ENCODE peak calls at places on chromosomes 2 and 18, in seven cellular contexts. One of them, this sample, is unnamed.

GRCh38 chr2:157468931-157469708 is 25.2 kb upstream of the CYTIP start:
- DNase-seq in cardiac muscle cell: no peak
- DNase-seq in neural progenitor cell: no peak
- DNase-seq in Panc1: no peak
- DNase-seq in HFF-Myc: no peak
- DNase-seq in K562: no peak
- DNase-seq in CD8-positive, alpha-beta T cell: no peak
- DNase-seq in this sample: peak; percentile 93

GRCh38 chr18:75111673-75112485 is 97.1 kb downstream of the PTGR3 start:
- DNase-seq in cardiac muscle cell: no peak
- DNase-seq in K562: no peak
- DNase-seq in CD8-positive, alpha-beta T cell: no peak
- DNase-seq in HFF-Myc: no peak
- DNase-seq in neural progenitor cell: no peak
- DNase-seq in Panc1: no peak
- DNase-seq in this sample: no peak

GRCh38 chr2:60553992-60554648 is 666 bp upstream of the BCL11A start:
- DNase-seq in cardiac muscle cell: peak; percentile 73
- DNase-seq in HFF-Myc: no peak
- DNase-seq in K562: no peak
- DNase-seq in neural progenitor cell: peak; percentile 73
- DNase-seq in Panc1: no peak
- DNase-seq in CD8-positive, alpha-beta T cell: no peak
- DNase-seq in this sample: peak; percentile 45

GRCh38 chr2:50535971-50536759 is 495.8 kb downstream of the NRXN1 start:
- DNase-seq in K562: no peak
- DNase-seq in cardiac muscle cell: peak; percentile 58
- DNase-seq in HFF-Myc: no peak
- DNase-seq in CD8-positive, alpha-beta T cell: no peak
- DNase-seq in neural progenitor cell: peak; percentile 39
- DNase-seq in Panc1: no peak
- DNase-seq in this sample: peak; percentile 19

GRCh38 chr2:96875498-96876035 is 5.7 kb upstream of the SEMA4C start:
- DNase-seq in K562: no peak
- DNase-seq in cardiac muscle cell: no peak
- DNase-seq in neural progenitor cell: peak; percentile 83
- DNase-seq in HFF-Myc: no peak
- DNase-seq in Panc1: no peak
- DNase-seq in CD8-positive, alpha-beta T cell: no peak
- DNase-seq in this sample: no peak

GRCh38 chr2:12970861-12971260 is 254.1 kb downstream of the TRIB2 start:
- DNase-seq in HFF-Myc: peak; percentile 44
- DNase-seq in K562: no peak
- DNase-seq in Panc1: no peak
- DNase-seq in neural progenitor cell: no peak
- DNase-seq in cardiac muscle cell: no peak
- DNase-seq in CD8-positive, alpha-beta T cell: no peak
- DNase-seq in this sample: no peak

GRCh38 chr2:23486676-23487075 is 101.7 kb downstream of the KLHL29 start:
- DNase-seq in K562: no peak
- DNase-seq in Panc1: no peak
- DNase-seq in CD8-positive, alpha-beta T cell: no peak
- DNase-seq in cardiac muscle cell: no peak
- DNase-seq in neural progenitor cell: no peak
- DNase-seq in HFF-Myc: no peak
- DNase-seq in this sample: no peak

GRCh38 chr18:68480196-68480595 is 234.7 kb downstream of the TMX3 start:
- DNase-seq in neural progenitor cell: no peak
- DNase-seq in K562: no peak
- DNase-seq in cardiac muscle cell: no peak
- DNase-seq in Panc1: no peak
- DNase-seq in HFF-Myc: no peak
- DNase-seq in CD8-positive, alpha-beta T cell: no peak
- DNase-seq in this sample: no peak

GRCh38 chr2:219627105-219628100 is at the start of gene SLC4A3:
- DNase-seq in CD8-positive, alpha-beta T cell: no peak
- DNase-seq in cardiac muscle cell: peak; percentile 81
- DNase-seq in HFF-Myc: no peak
- DNase-seq in K562: peak; percentile 80
- DNase-seq in neural progenitor cell: peak; percentile 86
- DNase-seq in Panc1: no peak
- DNase-seq in this sample: no peak

GRCh38 chr18:13222371-13223281 is 4.1 kb downstream of the LDLRAD4 start:
- DNase-seq in cardiac muscle cell: no peak
- DNase-seq in HFF-Myc: no peak
- DNase-seq in Panc1: no peak
- DNase-seq in K562: no peak
- DNase-seq in CD8-positive, alpha-beta T cell: no peak
- DNase-seq in neural progenitor cell: no peak
- DNase-seq in this sample: no peak

GRCh38 chr2:130799295-130799694 is 37.4 kb upstream of the ARHGEF4 start:
- DNase-seq in Panc1: no peak
- DNase-seq in cardiac muscle cell: no peak
- DNase-seq in HFF-Myc: no peak
- DNase-seq in neural progenitor cell: no peak
- DNase-seq in CD8-positive, alpha-beta T cell: no peak
- DNase-seq in K562: no peak
- DNase-seq in this sample: no peak

GRCh38 chr2:7111626-7112025 is 194.4 kb downstream of the RNF144A start:
- DNase-seq in K562: no peak
- DNase-seq in neural progenitor cell: peak; percentile 23
- DNase-seq in cardiac muscle cell: no peak
- DNase-seq in Panc1: no peak
- DNase-seq in HFF-Myc: no peak
- DNase-seq in CD8-positive, alpha-beta T cell: no peak
- DNase-seq in this sample: peak; percentile 9

GRCh38 chr2:156472686-156473085 is 36.5 kb downstream of the GPD2 start:
- DNase-seq in HFF-Myc: no peak
- DNase-seq in cardiac muscle cell: no peak
- DNase-seq in Panc1: no peak
- DNase-seq in K562: no peak
- DNase-seq in neural progenitor cell: no peak
- DNase-seq in CD8-positive, alpha-beta T cell: no peak
- DNase-seq in this sample: peak; percentile 37

GRCh38 chr2:32727157-32727556 is 99.3 kb downstream of the TTC27 start:
- DNase-seq in CD8-positive, alpha-beta T cell: no peak
- DNase-seq in cardiac muscle cell: no peak
- DNase-seq in neural progenitor cell: no peak
- DNase-seq in Panc1: no peak
- DNase-seq in HFF-Myc: no peak
- DNase-seq in K562: no peak
- DNase-seq in this sample: no peak

GRCh38 chr18:48053881-48054586 is 123.6 kb upstream of the SMAD2 start:
- DNase-seq in CD8-positive, alpha-beta T cell: no peak
- DNase-seq in cardiac muscle cell: no peak
- DNase-seq in Panc1: no peak
- DNase-seq in neural progenitor cell: no peak
- DNase-seq in K562: peak; percentile 31
- DNase-seq in HFF-Myc: no peak
- DNase-seq in this sample: no peak

GRCh38 chr2:237920673-237921072 is 46.1 kb upstream of the UBE2F start:
- DNase-seq in HFF-Myc: peak; percentile 72
- DNase-seq in CD8-positive, alpha-beta T cell: no peak
- DNase-seq in neural progenitor cell: no peak
- DNase-seq in cardiac muscle cell: no peak
- DNase-seq in Panc1: no peak
- DNase-seq in K562: no peak
- DNase-seq in this sample: no peak

GRCh38 chr2:95333888-95334338 is 36.8 kb downstream of the KCNIP3 start:
- DNase-seq in neural progenitor cell: no peak
- DNase-seq in CD8-positive, alpha-beta T cell: no peak
- DNase-seq in K562: no peak
- DNase-seq in cardiac muscle cell: no peak
- DNase-seq in Panc1: peak; percentile 67
- DNase-seq in HFF-Myc: peak; percentile 97
- DNase-seq in this sample: no peak

GRCh38 chr2:74425523-74425922 is 4.0 kb downstream of the WDR54 start:
- DNase-seq in HFF-Myc: no peak
- DNase-seq in Panc1: no peak
- DNase-seq in CD8-positive, alpha-beta T cell: no peak
- DNase-seq in neural progenitor cell: no peak
- DNase-seq in K562: no peak
- DNase-seq in cardiac muscle cell: no peak
- DNase-seq in this sample: no peak

GRCh38 chr2:97900806-97901205 is 94.9 kb downstream of the TMEM131 start:
- DNase-seq in neural progenitor cell: no peak
- DNase-seq in Panc1: no peak
- DNase-seq in K562: no peak
- DNase-seq in HFF-Myc: no peak
- DNase-seq in CD8-positive, alpha-beta T cell: no peak
- DNase-seq in cardiac muscle cell: no peak
- DNase-seq in this sample: no peak

GRCh38 chr2:71578665-71579371 is 125.5 kb downstream of the DYSF start:
- DNase-seq in neural progenitor cell: no peak
- DNase-seq in Panc1: no peak
- DNase-seq in cardiac muscle cell: no peak
- DNase-seq in K562: no peak
- DNase-seq in HFF-Myc: no peak
- DNase-seq in CD8-positive, alpha-beta T cell: no peak
- DNase-seq in this sample: no peak

GRCh38 chr2:5842326-5842725 is 150.1 kb downstream of the SOX11 start:
- DNase-seq in Panc1: no peak
- DNase-seq in cardiac muscle cell: no peak
- DNase-seq in HFF-Myc: no peak
- DNase-seq in CD8-positive, alpha-beta T cell: no peak
- DNase-seq in K562: no peak
- DNase-seq in neural progenitor cell: no peak
- DNase-seq in this sample: no peak

GRCh38 chr2:149357058-149357457 is 26.7 kb downstream of the LYPD6 start:
- DNase-seq in CD8-positive, alpha-beta T cell: no peak
- DNase-seq in HFF-Myc: no peak
- DNase-seq in cardiac muscle cell: no peak
- DNase-seq in Panc1: no peak
- DNase-seq in K562: no peak
- DNase-seq in neural progenitor cell: no peak
- DNase-seq in this sample: no peak

GRCh38 chr18:48153641-48154481 is 223.4 kb upstream of the SMAD2 start:
- DNase-seq in CD8-positive, alpha-beta T cell: no peak
- DNase-seq in K562: no peak
- DNase-seq in HFF-Myc: no peak
- DNase-seq in Panc1: no peak
- DNase-seq in neural progenitor cell: no peak
- DNase-seq in cardiac muscle cell: no peak
- DNase-seq in this sample: no peak

GRCh38 chr2:70328921-70329561 is 27.2 kb upstream of the FAM136A start:
- DNase-seq in HFF-Myc: no peak
- DNase-seq in Panc1: peak; percentile 12
- DNase-seq in neural progenitor cell: no peak
- DNase-seq in K562: no peak
- DNase-seq in cardiac muscle cell: no peak
- DNase-seq in CD8-positive, alpha-beta T cell: no peak
- DNase-seq in this sample: no peak

GRCh38 chr2:177679611-177680530 is 287.3 kb downstream of the AGPS start:
- DNase-seq in K562: no peak
- DNase-seq in cardiac muscle cell: no peak
- DNase-seq in Panc1: no peak
- DNase-seq in HFF-Myc: no peak
- DNase-seq in CD8-positive, alpha-beta T cell: no peak
- DNase-seq in neural progenitor cell: no peak
- DNase-seq in this sample: no peak

GRCh38 chr18:80009661-80010550 is 21.5 kb upstream of the TXNL4A start:
- DNase-seq in K562: no peak
- DNase-seq in Panc1: peak; percentile 85
- DNase-seq in neural progenitor cell: no peak
- DNase-seq in CD8-positive, alpha-beta T cell: no peak
- DNase-seq in HFF-Myc: peak; percentile 89
- DNase-seq in cardiac muscle cell: no peak
- DNase-seq in this sample: no peak
- H3K4me3 ChIP-seq in K562: no peak overlapping the region
- H3K4me3 ChIP-seq in Panc1: no peak overlapping the region
- H3K4me3 ChIP-seq in neural progenitor cell: no peak overlapping the region
- H3K4me3 ChIP-seq in CD8-positive, alpha-beta T cell: no peak overlapping the region
- H3K4me3 ChIP-seq in HFF-Myc: no peak overlapping the region
- H3K4me3 ChIP-seq in cardiac muscle cell: no peak overlapping the region
- H3K4me3 ChIP-seq in this sample: no peak overlapping the region

DNA sequence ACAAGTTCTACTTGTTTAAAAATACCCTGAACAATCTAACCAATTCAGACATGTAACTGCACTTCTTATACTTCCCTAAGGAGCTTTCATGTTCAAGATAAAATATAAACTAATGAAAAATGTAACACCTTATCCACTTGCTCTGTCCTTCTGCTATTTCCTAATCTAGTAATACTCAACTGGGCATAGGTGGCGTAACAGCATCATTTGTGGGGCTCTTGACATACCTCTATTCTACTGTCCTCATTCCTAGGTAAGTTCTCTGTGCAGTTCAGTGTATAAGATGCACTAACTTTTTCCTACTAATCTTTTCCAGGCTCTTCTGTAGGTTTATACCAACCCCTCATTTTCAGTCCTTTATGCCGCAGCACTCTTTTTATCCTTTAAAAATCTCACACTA is 36.7 kb downstream of the PRKD3 start:
- DNase-seq in cardiac muscle cell: no peak
- DNase-seq in Panc1: no peak
- DNase-seq in neural progenitor cell: peak; percentile 7
- DNase-seq in K562: no peak
- DNase-seq in CD8-positive, alpha-beta T cell: no peak
- DNase-seq in HFF-Myc: no peak
- DNase-seq in this sample: peak; percentile 11
- TF ChIP-seq CTCF in cardiac muscle cell: no peak
- TF ChIP-seq CTCF in Panc1: peak; percentile 36
- TF ChIP-seq CTCF in neural progenitor cell: peak; percentile 24
- TF ChIP-seq CTCF in K562: no peak
- TF ChIP-seq CTCF in CD8-positive, alpha-beta T cell: no peak
- TF ChIP-seq CTCF in HFF-Myc: peak; percentile 7
- TF ChIP-seq CTCF in this sample: peak; percentile 19

DNA sequence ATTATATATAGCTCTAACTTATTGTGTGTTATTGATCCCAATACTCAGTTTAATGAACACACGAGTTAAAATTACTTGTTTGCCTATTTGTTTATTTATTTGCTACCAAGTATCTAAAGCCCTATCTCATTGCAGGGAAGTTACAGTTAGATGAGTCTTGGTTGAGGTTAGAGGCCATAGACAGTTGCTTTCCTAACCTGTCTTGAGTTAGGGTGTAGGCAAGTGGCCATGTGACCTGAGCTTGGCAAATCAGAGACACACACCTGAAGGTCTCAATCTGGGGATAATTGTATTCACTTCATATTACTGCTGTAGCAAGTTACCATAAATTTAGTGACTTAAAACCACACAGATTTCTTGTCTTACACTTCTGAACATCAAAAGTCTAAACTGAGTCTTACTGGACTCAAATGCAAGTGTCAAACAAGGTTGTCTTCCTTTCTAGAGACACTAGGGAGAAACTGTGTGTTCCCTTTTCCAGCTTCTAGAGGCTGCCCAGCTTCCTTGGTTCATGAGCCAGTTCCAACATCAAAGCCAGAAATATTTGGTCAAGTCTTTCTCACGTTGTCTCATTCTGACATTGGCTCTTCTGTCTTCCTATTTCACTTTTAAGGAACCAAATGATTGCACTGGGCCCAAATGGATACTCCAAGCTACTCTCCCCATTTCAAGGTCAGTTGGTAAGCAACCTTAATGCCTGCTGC is 39.7 kb downstream of the COL3A1 start:
- DNase-seq in CD8-positive, alpha-beta T cell: no peak
- DNase-seq in Panc1: no peak
- DNase-seq in HFF-Myc: no peak
- DNase-seq in neural progenitor cell: no peak
- DNase-seq in K562: no peak
- DNase-seq in cardiac muscle cell: no peak
- DNase-seq in this sample: no peak
- H3K4me3 ChIP-seq in CD8-positive, alpha-beta T cell: no peak overlapping the region
- H3K4me3 ChIP-seq in Panc1: no peak overlapping the region
- H3K4me3 ChIP-seq in HFF-Myc: no peak overlapping the region
- H3K4me3 ChIP-seq in neural progenitor cell: no peak overlapping the region
- H3K4me3 ChIP-seq in K562: no peak overlapping the region
- H3K4me3 ChIP-seq in cardiac muscle cell: no peak overlapping the region
- H3K4me3 ChIP-seq in this sample: no peak overlapping the region

GRCh38 chr2:212311807-212312404 is 226.7 kb downstream of the ERBB4 start:
- DNase-seq in HFF-Myc: no peak
- DNase-seq in K562: no peak
- DNase-seq in Panc1: no peak
- DNase-seq in CD8-positive, alpha-beta T cell: no peak
- DNase-seq in cardiac muscle cell: no peak
- DNase-seq in neural progenitor cell: no peak
- DNase-seq in this sample: no peak
- TF ChIP-seq CTCF in HFF-Myc: no peak
- TF ChIP-seq CTCF in K562: no peak
- TF ChIP-seq CTCF in Panc1: no peak
- TF ChIP-seq CTCF in CD8-positive, alpha-beta T cell: no peak
- TF ChIP-seq CTCF in cardiac muscle cell: no peak
- TF ChIP-seq CTCF in neural progenitor cell: no peak
- TF ChIP-seq CTCF in this sample: no peak

This sample was measured in GM12865.